ENCODE peak calls at places on chromosomes 11 and 22, in ten cellular contexts. Z is occipital lobe; W is stimulated activated CD4-positive, alpha-beta T cell treated with anti-CD3 and anti-CD28 coated beads, Interleukin-1b, Interleukin-23, amount 100 ng/mL, for 48 hours; P is NCI-H2171 treated with DMSO at 0.1 percent for 48 hours; C is LHCN-M2; L is NCI-H526 treated with DMSO at 0.1 percent for 48 hours; J is ecto neural progenitor cell; B is activated CD4-positive, alpha-beta memory T cell treated with anti-CD3 and anti-CD28 coated beads for 36 hours; K is SW 1271; Q is H4. Y is an unnamed sample.

GRCh38 chr11:94132152-94132558 is 3.5 kb downstream of the PANX1 start:
- DNase-seq in Z (no peak), W (no peak), P (no peak), C (peak), L (no peak), J (no peak), B (no peak), K (no peak), Q (peak), Y (no peak)

GRCh38 chr11:121067912-121068652 is 33.0 kb upstream of the TECTA start:
- DNase-seq in Z (no peak), W (no peak), P (no peak), C (no peak), L (no peak), J (no peak), B (no peak), K (no peak), Q (no peak), Y (no peak)

GRCh38 chr11:64624869-64625481 is 34.0 kb downstream of the SLC22A12 start:
- DNase-seq in Z (no peak), W (no peak), P (no peak), C (no peak), L (no peak), J (no peak), B (no peak), K (no peak), Q (no peak), Y (no peak)

GRCh38 chr11:63362196-63362829 is 7.3 kb upstream of the SLC22A9 start:
- DNase-seq in Z (no peak), W (no peak), P (no peak), C (no peak), L (no peak), J (no peak), B (no peak), K (no peak), Q (no peak), Y (no peak)

GRCh38 chr11:17013548-17014320 is 480 bp downstream of the PLEKHA7 start:
- DNase-seq in Z (no peak), W (peak), P (no peak), C (no peak), L (peak), J (peak), B (peak), K (no peak), Q (no peak), Y (no peak)

GRCh38 chr11:64324692-64325469 is 7.0 kb downstream of the PRDX5 start:
- DNase-seq in Z (no peak), W (no peak), P (peak), C (no peak), L (no peak), J (no peak), B (no peak), K (no peak), Q (no peak), Y (no peak)

GRCh38 chr11:118212781-118213565 is 11.8 kb downstream of the JAML start:
- DNase-seq in Z (no peak), W (no peak), P (no peak), C (no peak), L (no peak), J (no peak), B (no peak), K (no peak), Q (no peak), Y (peak)

GRCh38 chr11:95337175-95337957 is 106.4 kb upstream of the SESN3 start:
- DNase-seq in Z (peak), W (peak), P (peak), C (no peak), L (peak), J (peak), B (peak), K (no peak), Q (no peak), Y (peak)

GRCh38 chr22:29370556-29370955 is 17.8 kb downstream of the AP1B1 start:
- DNase-seq in Z (no peak), W (no peak), P (no peak), C (peak), L (no peak), J (no peak), B (no peak), K (no peak), Q (no peak), Y (no peak)

GRCh38 chr11:118530683-118531596 is at the start of gene TMEM25:
- DNase-seq in Z (peak), W (peak), P (peak), C (peak), L (peak), J (peak), B (peak), K (no peak), Q (no peak), Y (peak)

GRCh38 chr11:107857550-107858216 is 904 bp downstream of the SLC35F2 start:
- DNase-seq in Z (no peak), W (no peak), P (no peak), C (no peak), L (peak), J (no peak), B (no peak), K (no peak), Q (no peak), Y (no peak)

GRCh38 chr11:46069595-46069994 is 51.7 kb downstream of the PHF21A start:
- DNase-seq in Z (no peak), W (no peak), P (no peak), C (no peak), L (no peak), J (no peak), B (no peak), K (no peak), Q (no peak), Y (no peak)

GRCh38 chr11:130102457-130103249 is 33.0 kb downstream of the APLP2 start:
- DNase-seq in Z (no peak), W (no peak), P (no peak), C (no peak), L (no peak), J (no peak), B (no peak), K (no peak), Q (no peak), Y (no peak)

GRCh38 chr11:103281301-103281700 is 172.1 kb downstream of the DYNC2H1 start:
- DNase-seq in Z (no peak), W (no peak), P (no peak), C (peak), L (no peak), J (no peak), B (no peak), K (no peak), Q (no peak), Y (no peak)

GRCh38 chr11:113248702-113249490 is 65.5 kb upstream of the TTC12 start:
- DNase-seq in Z (no peak), W (no peak), P (no peak), C (no peak), L (no peak), J (no peak), B (no peak), K (no peak), Q (no peak), Y (no peak)

GRCh38 chr11:130782361-130783221 is 133.7 kb downstream of the SNX19 start:
- DNase-seq in Z (no peak), W (no peak), P (no peak), C (peak), L (no peak), J (peak), B (no peak), K (no peak), Q (no peak), Y (no peak)

GRCh38 chr11:129230006-129230405 is 37.9 kb upstream of the ARHGAP32 start:
- DNase-seq in Z (no peak), W (no peak), P (no peak), C (no peak), L (no peak), J (no peak), B (no peak), K (no peak), Q (no peak), Y (peak)

GRCh38 chr11:80388133-80388532 is 947.3 kb upstream of the TENM4 start:
- DNase-seq in Z (no peak), W (no peak), P (no peak), C (no peak), L (no peak), J (no peak), B (no peak), K (no peak), Q (no peak), Y (no peak)

GRCh38 chr11:44096360-44097188 is 1.1 kb downstream of the EXT2 start:
- DNase-seq in Z (no peak), W (no peak), P (no peak), C (peak), L (no peak), J (no peak), B (no peak), K (no peak), Q (no peak), Y (no peak)

GRCh38 chr22:21909871-21910270 is 42.4 kb upstream of the MAPK1 start:
- DNase-seq in Z (no peak), W (no peak), P (no peak), C (no peak), L (no peak), J (no peak), B (no peak), K (no peak), Q (no peak), Y (no peak)

GRCh38 chr11:2853401-2853800 is 32.2 kb downstream of the CDKN1C start:
- DNase-seq in Z (no peak), W (no peak), P (no peak), C (no peak), L (no peak), J (no peak), B (no peak), K (no peak), Q (no peak), Y (no peak)

GRCh38 chr11:10208045-10208674 is 85.9 kb downstream of the SBF2 start:
- DNase-seq in Z (no peak), W (no peak), P (peak), C (peak), L (peak), J (no peak), B (no peak), K (no peak), Q (peak), Y (peak)

GRCh38 chr11:129846508-129847335 is 31.1 kb downstream of the TMEM45B start:
- DNase-seq in Z (no peak), W (peak), P (no peak), C (peak), L (no peak), J (no peak), B (peak), K (no peak), Q (peak), Y (no peak)

Y was measured in cerebellum.